ENCODE peak calls at places on chromosomes 6 and 20, in ten cellular contexts. T is activated T-cell treated with anti-CD3 and anti-CD28 coated beads, Interleukin-2, amount 50 U/mL, for 72 hours; E is kidney tubule cell; P is activated CD8-positive, alpha-beta T cell treated with anti-CD3 and anti-CD28 coated beads for 36 hours; B is stimulated activated CD8-positive, alpha-beta memory T cell treated with anti-CD3 and anti-CD28 coated beads, Interleukin-7, amount 100 ng/mL, for 24 hours; O is foreskin fibroblast; M is RCC 7860; Y is GM12891; Z is Kasumi-1; N is activated CD4-positive, alpha-beta T cell treated with anti-CD3 and anti-CD28 coated beads, Interleukin-2, amount 50 U/mL, for 48 hours. F is an unnamed sample.
A peak's percentile ranks its signal among the peaks of the same experiment; 100 is the strongest.

GRCh38 chr6:20708367-20709124 is 174.3 kb downstream of the CDKAL1 start:
- DNase-seq in B (no peak), O (no peak), N (peak; percentile 33), Y (no peak), M (peak; percentile 4), E (peak; percentile 41), Z (no peak), T (peak; percentile 35), P (peak; percentile 72), F (no peak)

GRCh38 chr20:48606841-48607543 is 220.8 kb downstream of the PREX1 start:
- DNase-seq in E (no peak), Z (no peak), P (no peak), B (no peak), N (no peak), T (no peak), Y (no peak), O (no peak), M (no peak), F (no peak)

GRCh38 chr6:30749554-30750378 is 5.4 kb upstream of the IER3 start:
- DNase-seq in P (no peak), O (no peak), N (no peak), Z (no peak), M (peak; percentile 67), B (no peak), T (no peak), E (peak; percentile 95), Y (no peak), F (no peak)

GRCh38 chr20:49540696-49541435 is 27.1 kb downstream of the PTGIS start:
- DNase-seq in Y (no peak), B (no peak), P (no peak), O (no peak), T (no peak), N (no peak), M (no peak), Z (no peak), E (no peak), F (no peak)

GRCh38 chr6:32056254-32056653 is 18.0 kb downstream of the CYP21A2 start:
- DNase-seq in Y (no peak), P (no peak), N (no peak), M (no peak), O (no peak), B (no peak), E (no peak), T (no peak), Z (no peak), F (no peak)

GRCh38 chr20:48912065-48912464 is 9.4 kb upstream of the ARFGEF2 start:
- DNase-seq in O (no peak), M (no peak), Z (no peak), N (no peak), P (no peak), Y (no peak), T (no peak), E (no peak), B (no peak), F (no peak)

GRCh38 chr6:129759851-129760595 is 50.0 kb upstream of the ARHGAP18 start:
- DNase-seq in M (no peak), B (no peak), Y (no peak), O (peak; percentile 43), E (no peak), P (no peak), T (no peak), N (no peak), Z (no peak), F (no peak)

GRCh38 chr6:145315982-145316600 is 419.2 kb downstream of the EPM2A start:
- DNase-seq in T (no peak), Z (no peak), O (peak; percentile 13), Y (no peak), P (no peak), M (no peak), N (no peak), B (no peak), E (no peak), F (no peak)

GRCh38 chr6:114558153-114558552 is 215.3 kb upstream of the HS3ST5 start:
- DNase-seq in P (no peak), Y (no peak), Z (no peak), M (no peak), N (no peak), O (no peak), E (no peak), T (no peak), B (no peak), F (no peak)